ENCODE peak calls at places on chromosomes 2 and 18, in nine cellular contexts. One of them, this sample, is unnamed.

GRCh38 chr2:54724150-54724559 is 693 bp downstream of the EML6 start:
- DNase-seq in mammary epithelial cell: peak
- DNase-seq in HFF-Myc: no peak
- DNase-seq in lung: no peak
- DNase-seq in CD8-positive, alpha-beta memory T cell: no peak
- DNase-seq in right cardiac atrium: no peak
- DNase-seq in heart left ventricle: no peak
- DNase-seq in WERI-Rb-1: no peak
- DNase-seq in AG10803: peak
- DNase-seq in this sample: no peak

GRCh38 chr2:172233947-172234715 is 131.4 kb upstream of the DLX2 start:
- DNase-seq in heart left ventricle: no peak
- DNase-seq in lung: no peak
- DNase-seq in CD8-positive, alpha-beta memory T cell: no peak
- DNase-seq in AG10803: no peak
- DNase-seq in HFF-Myc: no peak
- DNase-seq in right cardiac atrium: no peak
- DNase-seq in mammary epithelial cell: no peak
- DNase-seq in WERI-Rb-1: no peak
- DNase-seq in this sample: no peak

GRCh38 chr2:26034597-26035067 is 748 bp downstream of the RAB10 start:
- DNase-seq in HFF-Myc: no peak
- DNase-seq in right cardiac atrium: no peak
- DNase-seq in lung: no peak
- DNase-seq in CD8-positive, alpha-beta memory T cell: no peak
- DNase-seq in AG10803: no peak
- DNase-seq in WERI-Rb-1: no peak
- DNase-seq in heart left ventricle: no peak
- DNase-seq in mammary epithelial cell: no peak
- DNase-seq in this sample: peak

GRCh38 chr2:202072226-202072625 is 829 bp upstream of the KIAA2012 start:
- DNase-seq in CD8-positive, alpha-beta memory T cell: no peak
- DNase-seq in WERI-Rb-1: peak
- DNase-seq in right cardiac atrium: no peak
- DNase-seq in AG10803: no peak
- DNase-seq in heart left ventricle: no peak
- DNase-seq in lung: no peak
- DNase-seq in mammary epithelial cell: no peak
- DNase-seq in HFF-Myc: no peak
- DNase-seq in this sample: peak

GRCh38 chr18:63157293-63158011 is 162.1 kb downstream of the BCL2 start:
- DNase-seq in WERI-Rb-1: no peak
- DNase-seq in HFF-Myc: no peak
- DNase-seq in CD8-positive, alpha-beta memory T cell: peak
- DNase-seq in mammary epithelial cell: no peak
- DNase-seq in right cardiac atrium: no peak
- DNase-seq in heart left ventricle: no peak
- DNase-seq in AG10803: no peak
- DNase-seq in lung: no peak
- DNase-seq in this sample: no peak

GRCh38 chr18:23245461-23245860 is 110.2 kb downstream of the CABLES1 start:
- DNase-seq in heart left ventricle: no peak
- DNase-seq in CD8-positive, alpha-beta memory T cell: no peak
- DNase-seq in right cardiac atrium: no peak
- DNase-seq in lung: no peak
- DNase-seq in WERI-Rb-1: no peak
- DNase-seq in HFF-Myc: no peak
- DNase-seq in mammary epithelial cell: no peak
- DNase-seq in AG10803: no peak
- DNase-seq in this sample: no peak

GRCh38 chr2:207682557-207682956 is 28.9 kb upstream of the CCNYL1 start:
- DNase-seq in right cardiac atrium: no peak
- DNase-seq in heart left ventricle: no peak
- DNase-seq in WERI-Rb-1: no peak
- DNase-seq in HFF-Myc: peak
- DNase-seq in AG10803: peak
- DNase-seq in mammary epithelial cell: no peak
- DNase-seq in lung: no peak
- DNase-seq in CD8-positive, alpha-beta memory T cell: no peak
- DNase-seq in this sample: no peak

GRCh38 chr2:98917031-98917459 is 19.0 kb downstream of the CRACDL start:
- DNase-seq in HFF-Myc: peak
- DNase-seq in heart left ventricle: no peak
- DNase-seq in mammary epithelial cell: peak
- DNase-seq in right cardiac atrium: no peak
- DNase-seq in AG10803: peak
- DNase-seq in lung: no peak
- DNase-seq in WERI-Rb-1: no peak
- DNase-seq in CD8-positive, alpha-beta memory T cell: no peak
- DNase-seq in this sample: peak

GRCh38 chr18:36284671-36285295 is 12.7 kb upstream of the FHOD3 start:
- DNase-seq in AG10803: peak
- DNase-seq in heart left ventricle: no peak
- DNase-seq in lung: no peak
- DNase-seq in WERI-Rb-1: peak
- DNase-seq in right cardiac atrium: no peak
- DNase-seq in CD8-positive, alpha-beta memory T cell: peak
- DNase-seq in mammary epithelial cell: peak
- DNase-seq in HFF-Myc: peak
- DNase-seq in this sample: peak

GRCh38 chr2:30565860-30566358 is 118.9 kb downstream of the LCLAT1 start:
- DNase-seq in WERI-Rb-1: no peak
- DNase-seq in mammary epithelial cell: no peak
- DNase-seq in AG10803: peak
- DNase-seq in HFF-Myc: no peak
- DNase-seq in lung: no peak
- DNase-seq in right cardiac atrium: no peak
- DNase-seq in heart left ventricle: peak
- DNase-seq in CD8-positive, alpha-beta memory T cell: no peak
- DNase-seq in this sample: no peak

GRCh38 chr2:37711308-37711731 is 39.9 kb upstream of the CDC42EP3 start:
- DNase-seq in mammary epithelial cell: peak
- DNase-seq in WERI-Rb-1: no peak
- DNase-seq in right cardiac atrium: no peak
- DNase-seq in heart left ventricle: no peak
- DNase-seq in CD8-positive, alpha-beta memory T cell: peak
- DNase-seq in lung: peak
- DNase-seq in AG10803: peak
- DNase-seq in HFF-Myc: peak
- DNase-seq in this sample: peak

GRCh38 chr2:37707393-37707792 is 36.0 kb upstream of the CDC42EP3 start:
- DNase-seq in HFF-Myc: no peak
- DNase-seq in CD8-positive, alpha-beta memory T cell: no peak
- DNase-seq in WERI-Rb-1: no peak
- DNase-seq in heart left ventricle: no peak
- DNase-seq in AG10803: no peak
- DNase-seq in mammary epithelial cell: no peak
- DNase-seq in lung: no peak
- DNase-seq in right cardiac atrium: no peak
- DNase-seq in this sample: no peak

GRCh38 chr2:37713258-37713700 is 41.8 kb upstream of the CDC42EP3 start:
- DNase-seq in WERI-Rb-1: no peak
- DNase-seq in AG10803: peak
- DNase-seq in HFF-Myc: no peak
- DNase-seq in lung: no peak
- DNase-seq in CD8-positive, alpha-beta memory T cell: no peak
- DNase-seq in heart left ventricle: no peak
- DNase-seq in mammary epithelial cell: peak
- DNase-seq in right cardiac atrium: no peak
- DNase-seq in this sample: peak

GRCh38 chr2:37706784-37707183 is 35.3 kb upstream of the CDC42EP3 start:
- DNase-seq in AG10803: no peak
- DNase-seq in HFF-Myc: no peak
- DNase-seq in CD8-positive, alpha-beta memory T cell: no peak
- DNase-seq in heart left ventricle: no peak
- DNase-seq in WERI-Rb-1: no peak
- DNase-seq in lung: no peak
- DNase-seq in mammary epithelial cell: no peak
- DNase-seq in right cardiac atrium: no peak
- DNase-seq in this sample: no peak

GRCh38 chr2:37711831-37712230 is 40.4 kb upstream of the CDC42EP3 start:
- DNase-seq in CD8-positive, alpha-beta memory T cell: no peak
- DNase-seq in AG10803: peak
- DNase-seq in mammary epithelial cell: peak
- DNase-seq in heart left ventricle: no peak
- DNase-seq in HFF-Myc: no peak
- DNase-seq in lung: no peak
- DNase-seq in right cardiac atrium: no peak
- DNase-seq in WERI-Rb-1: no peak
- DNase-seq in this sample: no peak
- H3K4me3 ChIP-seq in CD8-positive, alpha-beta memory T cell: no peak
- H3K4me3 ChIP-seq in AG10803: no peak
- H3K4me3 ChIP-seq in mammary epithelial cell: no peak
- H3K4me3 ChIP-seq in heart left ventricle: no peak
- H3K4me3 ChIP-seq in HFF-Myc: no peak
- H3K4me3 ChIP-seq in lung: no peak
- H3K4me3 ChIP-seq in right cardiac atrium: no peak
- H3K4me3 ChIP-seq in WERI-Rb-1: no peak
- H3K4me3 ChIP-seq in this sample: no peak

GRCh38 chr2:156401863-156402262 is 34.3 kb upstream of the GPD2 start:
- DNase-seq in AG10803: no peak
- DNase-seq in CD8-positive, alpha-beta memory T cell: no peak
- DNase-seq in right cardiac atrium: no peak
- DNase-seq in HFF-Myc: no peak
- DNase-seq in heart left ventricle: no peak
- DNase-seq in WERI-Rb-1: no peak
- DNase-seq in mammary epithelial cell: no peak
- DNase-seq in lung: no peak
- DNase-seq in this sample: no peak
- H3K4me3 ChIP-seq in AG10803: no peak
- H3K4me3 ChIP-seq in CD8-positive, alpha-beta memory T cell: no peak
- H3K4me3 ChIP-seq in right cardiac atrium: no peak
- H3K4me3 ChIP-seq in HFF-Myc: no peak
- H3K4me3 ChIP-seq in heart left ventricle: no peak
- H3K4me3 ChIP-seq in WERI-Rb-1: peak
- H3K4me3 ChIP-seq in mammary epithelial cell: no peak
- H3K4me3 ChIP-seq in lung: no peak
- H3K4me3 ChIP-seq in this sample: no peak

GRCh38 chr2:70907130-70907756 is 28.5 kb upstream of the ATP6V1B1 start:
- DNase-seq in heart left ventricle: no peak
- DNase-seq in HFF-Myc: no peak
- DNase-seq in lung: no peak
- DNase-seq in right cardiac atrium: no peak
- DNase-seq in AG10803: no peak
- DNase-seq in WERI-Rb-1: peak
- DNase-seq in CD8-positive, alpha-beta memory T cell: no peak
- DNase-seq in mammary epithelial cell: no peak
- DNase-seq in this sample: peak
- H3K4me3 ChIP-seq in heart left ventricle: peak
- H3K4me3 ChIP-seq in HFF-Myc: peak
- H3K4me3 ChIP-seq in lung: no peak
- H3K4me3 ChIP-seq in right cardiac atrium: peak
- H3K4me3 ChIP-seq in AG10803: no peak
- H3K4me3 ChIP-seq in WERI-Rb-1: no peak
- H3K4me3 ChIP-seq in CD8-positive, alpha-beta memory T cell: no peak
- H3K4me3 ChIP-seq in mammary epithelial cell: no peak
- H3K4me3 ChIP-seq in this sample: peak

GRCh38 chr2:112493858-112494648 is 12.1 kb downstream of the TTL start:
- DNase-seq in heart left ventricle: no peak
- DNase-seq in right cardiac atrium: no peak
- DNase-seq in AG10803: peak
- DNase-seq in lung: no peak
- DNase-seq in mammary epithelial cell: peak
- DNase-seq in WERI-Rb-1: peak
- DNase-seq in HFF-Myc: no peak
- DNase-seq in CD8-positive, alpha-beta memory T cell: no peak
- DNase-seq in this sample: peak
- H3K4me3 ChIP-seq in heart left ventricle: no peak
- H3K4me3 ChIP-seq in right cardiac atrium: no peak
- H3K4me3 ChIP-seq in AG10803: no peak
- H3K4me3 ChIP-seq in lung: no peak
- H3K4me3 ChIP-seq in mammary epithelial cell: no peak
- H3K4me3 ChIP-seq in WERI-Rb-1: no peak
- H3K4me3 ChIP-seq in HFF-Myc: no peak
- H3K4me3 ChIP-seq in CD8-positive, alpha-beta memory T cell: no peak
- H3K4me3 ChIP-seq in this sample: no peak

This sample was measured in cardiac muscle cell.